ENCODE peak calls at places on chromosomes 11 and 22, in ten cellular contexts. U is transverse colon, H is HepG2, Z is A549, Y is spleen, O is body of pancreas, P is esophagus squamous epithelium, R is lower leg skin, I is heart left ventricle, W is tibial nerve. G is an unnamed sample.

GRCh38 chr11:111743700-111744099 is 22.5 kb downstream of the PPP2R1B start:
- DNase-seq in U (no peak), H (no peak), Z (no peak), Y (no peak), O (no peak), P (no peak), R (no peak), I (no peak), W (no peak), G (no peak)

GRCh38 chr22:27186643-27187042 is 529.3 kb downstream of the MIAT start:
- DNase-seq in U (no peak), H (no peak), Z (no peak), Y (no peak), O (no peak), P (no peak), R (no peak), I (no peak), W (no peak), G (no peak)

GRCh38 chr11:65357856-65358356 is 3.4 kb downstream of the TIGD3 start:
- DNase-seq in U (no peak), H (peak), Z (no peak), Y (no peak), O (no peak), P (no peak), R (no peak), I (no peak), W (no peak), G (no peak)

GRCh38 chr11:119266517-119267255 is 50.2 kb downstream of the MCAM start:
- DNase-seq in U (no peak), H (no peak), Z (no peak), Y (no peak), O (no peak), P (no peak), R (no peak), I (no peak), W (no peak), G (no peak)

GRCh38 chr11:78453140-78453935 is 35.7 kb upstream of the GAB2 start:
- DNase-seq in U (no peak), H (no peak), Z (no peak), Y (no peak), O (no peak), P (no peak), R (no peak), I (no peak), W (no peak), G (no peak)

GRCh38 chr11:125423247-125423849 is 72.7 kb downstream of the FEZ1 start:
- DNase-seq in U (no peak), H (peak), Z (peak), Y (peak), O (no peak), P (no peak), R (no peak), I (no peak), W (no peak), G (no peak)

GRCh38 chr11:74543991-74544390 is 48.4 kb upstream of the POLD3 start:
- DNase-seq in U (no peak), H (no peak), Z (no peak), Y (no peak), O (peak), P (no peak), R (no peak), I (no peak), W (no peak), G (no peak)

GRCh38 chr11:96021901-96022650 is 98.2 kb upstream of the MTMR2 start:
- DNase-seq in U (no peak), H (no peak), Z (no peak), Y (no peak), O (no peak), P (no peak), R (no peak), I (no peak), W (no peak), G (no peak)

GRCh38 chr11:74004694-74005615 is 3.9 kb downstream of the UCP3 start:
- DNase-seq in U (peak), H (no peak), Z (no peak), Y (peak), O (no peak), P (no peak), R (no peak), I (no peak), W (no peak), G (no peak)

GRCh38 chr11:125263268-125263790 is 98.8 kb downstream of the PKNOX2 start:
- DNase-seq in U (peak), H (peak), Z (no peak), Y (peak), O (peak), P (no peak), R (peak), I (peak), W (peak), G (no peak)

GRCh38 chr22:17968126-17968525 is 56.2 kb downstream of the MICAL3 start:
- DNase-seq in U (no peak), H (no peak), Z (no peak), Y (peak), O (peak), P (no peak), R (no peak), I (no peak), W (no peak), G (no peak)

GRCh38 chr11:96257972-96258951 is 84.7 kb downstream of the MAML2 start:
- DNase-seq in U (no peak), H (no peak), Z (no peak), Y (no peak), O (no peak), P (no peak), R (no peak), I (no peak), W (no peak), G (no peak)

GRCh38 chr11:22539851-22540376 is 85.7 kb downstream of the FANCF start:
- DNase-seq in U (no peak), H (peak), Z (no peak), Y (no peak), O (no peak), P (no peak), R (no peak), I (no peak), W (peak), G (no peak)

GRCh38 chr11:35796542-35796941 is 134.0 kb downstream of the TRIM44 start:
- DNase-seq in U (no peak), H (no peak), Z (no peak), Y (no peak), O (no peak), P (no peak), R (no peak), I (no peak), W (no peak), G (peak)

GRCh38 chr11:501683-502287 is 5.3 kb downstream of the RNH1 start:
- DNase-seq in U (no peak), H (no peak), Z (no peak), Y (no peak), O (no peak), P (no peak), R (no peak), I (no peak), W (no peak), G (no peak)

GRCh38 chr11:65412271-65413076 is 10.1 kb upstream of the NEAT1 start:
- DNase-seq in U (no peak), H (no peak), Z (no peak), Y (peak), O (peak), P (no peak), R (no peak), I (no peak), W (no peak), G (no peak)

GRCh38 chr22:32684822-32685187 is 116.7 kb upstream of the TIMP3 start:
- DNase-seq in U (no peak), H (no peak), Z (no peak), Y (no peak), O (no peak), P (no peak), R (no peak), I (no peak), W (no peak), G (no peak)

GRCh38 chr22:33917744-33918406 is 2.4 kb downstream of the LARGE1 start:
- DNase-seq in U (no peak), H (peak), Z (no peak), Y (no peak), O (no peak), P (no peak), R (no peak), I (no peak), W (no peak), G (no peak)

GRCh38 chr11:8243458-8243857 is 20.2 kb downstream of the LMO1 start:
- DNase-seq in U (no peak), H (no peak), Z (no peak), Y (no peak), O (no peak), P (no peak), R (no peak), I (no peak), W (no peak), G (no peak)

GRCh38 chr11:65448418-65449196 is 26.0 kb downstream of the NEAT1 start:
- DNase-seq in U (peak), H (no peak), Z (no peak), Y (no peak), O (peak), P (no peak), R (no peak), I (no peak), W (no peak), G (no peak)

GRCh38 chr22:39474351-39474991 is 17.7 kb downstream of the MGAT3 start:
- DNase-seq in U (peak), H (no peak), Z (no peak), Y (no peak), O (peak), P (no peak), R (no peak), I (no peak), W (no peak), G (no peak)

GRCh38 chr11:85955531-85955930 is 100.3 kb downstream of the CCDC83 start:
- DNase-seq in U (no peak), H (no peak), Z (no peak), Y (no peak), O (no peak), P (no peak), R (no peak), I (no peak), W (no peak), G (no peak)

GRCh38 chr11:3058753-3059664 is 1.8 kb upstream of the CARS1 start:
- DNase-seq in U (no peak), H (peak), Z (no peak), Y (no peak), O (no peak), P (no peak), R (no peak), I (no peak), W (no peak), G (peak)

GRCh38 chr11:76587810-76588454 is 82.6 kb downstream of the LRRC32 start:
- DNase-seq in U (no peak), H (no peak), Z (no peak), Y (no peak), O (no peak), P (no peak), R (no peak), I (no peak), W (no peak), G (no peak)

GRCh38 chr22:26536056-26536761 is 23.9 kb upstream of the TFIP11 start:
- DNase-seq in U (no peak), H (no peak), Z (no peak), Y (no peak), O (peak), P (no peak), R (no peak), I (no peak), W (no peak), G (peak)

GRCh38 chr22:33013531-33014162 is 44.5 kb downstream of the SYN3 start:
- DNase-seq in U (no peak), H (peak), Z (no peak), Y (no peak), O (no peak), P (no peak), R (no peak), I (no peak), W (no peak), G (no peak)

GRCh38 chr22:31614781-31615480 is 47.1 kb downstream of the PISD start:
- DNase-seq in U (no peak), H (no peak), Z (no peak), Y (no peak), O (no peak), P (no peak), R (no peak), I (no peak), W (no peak), G (no peak)

GRCh38 chr22:31615481-31615840 is 46.6 kb downstream of the PISD start:
- DNase-seq in U (no peak), H (no peak), Z (no peak), Y (no peak), O (no peak), P (no peak), R (no peak), I (no peak), W (no peak), G (no peak)

GRCh38 chr22:31615940-31616314 is 46.1 kb downstream of the PISD start:
- DNase-seq in U (no peak), H (no peak), Z (no peak), Y (no peak), O (no peak), P (no peak), R (no peak), I (no peak), W (no peak), G (no peak)

GRCh38 chr22:31618057-31618456 is 44.0 kb downstream of the PISD start:
- DNase-seq in U (no peak), H (no peak), Z (no peak), Y (no peak), O (no peak), P (no peak), R (no peak), I (no peak), W (no peak), G (no peak)

DNA sequence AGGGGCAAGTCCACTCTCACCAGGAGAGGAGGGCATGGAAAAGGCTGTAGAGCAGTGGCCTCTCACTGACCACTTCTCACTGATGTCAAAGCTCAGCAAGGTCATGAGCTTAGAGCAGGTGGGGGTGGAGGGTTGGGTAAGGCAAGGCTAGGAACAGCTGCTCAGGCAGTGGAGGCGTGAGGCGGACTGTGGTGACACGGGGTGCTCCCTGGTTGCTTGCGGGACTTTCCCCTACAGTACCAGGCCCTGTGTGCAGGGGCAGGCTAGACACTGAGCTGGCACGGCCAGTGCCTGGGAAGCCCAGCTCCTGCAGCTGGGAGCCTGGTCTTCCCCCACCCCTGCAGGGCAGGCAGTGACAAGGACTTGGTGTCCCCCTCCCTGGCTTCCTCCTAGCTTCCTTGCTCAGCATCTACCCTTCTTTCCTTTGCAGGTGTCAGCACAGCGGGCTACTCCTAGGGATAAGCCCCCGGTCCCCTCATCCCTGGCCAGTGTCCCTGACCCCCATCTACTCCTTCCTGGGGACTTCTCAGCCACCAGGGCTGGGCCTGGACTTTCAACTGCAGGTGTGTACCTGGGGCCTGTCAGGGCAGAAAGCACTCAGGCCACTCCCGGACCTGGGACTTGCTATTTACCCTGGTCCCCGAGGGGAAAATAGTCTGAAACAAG is 45.6 kb downstream of the PISD start:
- DNase-seq in U (no peak), H (peak), Z (no peak), Y (peak), O (no peak), P (no peak), R (no peak), I (no peak), W (no peak), G (no peak)
- TF ChIP-seq POLR2A in U (no peak), H (peak), Z (no peak), Y (no peak), O (no peak), P (no peak), R (no peak), I (no peak), W (no peak), G (no peak)

GRCh38 chr22:50244420-50245213 is at the start of gene TUBGCP6:
- DNase-seq in U (peak), H (peak), Z (peak), Y (peak), O (peak), P (peak), R (peak), I (peak), W (peak), G (peak)
- TF ChIP-seq POLR2A in U (peak), H (peak), Z (peak), Y (peak), O (peak), P (peak), R (peak), I (peak), W (peak), G (peak)

DNA sequence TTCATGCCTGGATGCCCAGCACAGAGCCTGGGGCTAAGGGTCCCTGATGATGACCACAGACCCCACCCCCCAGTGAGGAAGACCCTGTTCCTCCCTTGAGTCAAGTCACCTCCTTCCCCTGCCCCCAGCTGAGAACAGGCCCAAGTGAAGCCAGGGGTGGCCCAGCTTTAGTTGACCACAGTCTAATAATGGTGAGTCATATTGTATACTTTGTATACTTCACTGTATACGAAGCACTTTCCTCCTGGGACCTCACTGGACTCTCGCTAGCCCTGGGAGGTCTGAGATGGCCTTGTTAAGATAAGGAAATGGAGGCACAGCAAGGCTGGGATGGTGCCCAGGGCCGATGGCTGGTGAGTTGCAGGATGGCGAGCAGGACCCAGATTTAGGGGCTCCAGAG is 3.7 kb upstream of the FLRT1 start:
- DNase-seq in U (no peak), H (no peak), Z (no peak), Y (no peak), O (no peak), P (no peak), R (no peak), I (no peak), W (no peak), G (no peak)
- TF ChIP-seq POLR2A in U (no peak), H (no peak), Z (no peak), Y (no peak), O (no peak), P (no peak), R (no peak), I (no peak), W (no peak), G (no peak)

DNA sequence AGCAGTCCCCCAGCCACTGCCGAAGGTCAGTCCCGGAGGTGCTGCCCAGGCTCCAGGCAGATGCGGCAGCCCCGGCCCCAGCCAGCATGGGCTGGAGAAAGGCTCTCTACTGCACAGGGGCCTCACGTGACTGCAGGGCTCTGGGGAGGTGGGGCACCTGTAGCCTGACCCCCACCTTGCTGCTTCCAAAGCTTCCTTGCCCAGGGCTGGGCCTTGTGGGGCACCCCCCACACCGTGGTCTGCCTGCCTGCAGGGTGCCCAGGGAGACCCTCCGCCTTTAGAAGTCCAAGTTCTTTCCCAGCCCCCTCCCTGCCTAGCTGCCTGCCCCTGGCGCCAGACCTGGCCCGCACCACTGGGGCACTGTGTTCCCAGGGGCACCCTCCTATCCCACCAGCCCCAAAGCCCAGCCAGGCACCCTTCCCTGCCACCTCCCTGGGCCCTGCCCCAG is 28.4 kb upstream of the TXNRD2 start:
- DNase-seq in U (no peak), H (no peak), Z (no peak), Y (no peak), O (no peak), P (no peak), R (no peak), I (no peak), W (no peak), G (no peak)
- TF ChIP-seq POLR2A in U (no peak), H (peak), Z (no peak), Y (no peak), O (no peak), P (no peak), R (no peak), I (no peak), W (no peak), G (no peak)